ENCODE peak calls at places on chromosomes 11 and 22, in four cellular contexts. U is Calu3; R is stimulated activated CD4-positive, alpha-beta T cell treated with anti-CD3 and anti-CD28 coated beads, TNF-alpha, amount 100 ng/mL, for 1 hour; T is EL. E is an unnamed sample.

GRCh38 chr22:19843107-19843856 is 11.4 kb downstream of the GNB1L start:
- DNase-seq in U (no peak), R (no peak), T (no peak), E (no peak)

GRCh38 chr11:15716550-15716949 is 601.8 kb downstream of the INSC start:
- DNase-seq in U (no peak), R (no peak), T (peak), E (peak)

GRCh38 chr11:1138053-1138452 is 19.7 kb upstream of the MUC5AC start:
- DNase-seq in U (no peak), R (no peak), T (peak), E (peak)

GRCh38 chr11:77813256-77813655 is 7.3 kb downstream of the RSF1 start:
- DNase-seq in U (no peak), R (no peak), T (peak), E (peak)

GRCh38 chr11:76745561-76746207 is 37.5 kb upstream of the TSKU start:
- DNase-seq in U (no peak), R (no peak), T (no peak), E (no peak)

GRCh38 chr11:96337541-96338530 is 5.2 kb downstream of the MAML2 start:
- DNase-seq in U (no peak), R (no peak), T (no peak), E (peak)

GRCh38 chr22:48753381-48753730 is 1074.3 kb downstream of the BRD1 start:
- DNase-seq in U (no peak), R (no peak), T (no peak), E (no peak)

GRCh38 chr11:15747671-15748070 is 608.7 kb downstream of the SOX6 start:
- DNase-seq in U (no peak), R (no peak), T (peak), E (no peak)

GRCh38 chr11:818396-819128 is at the start of gene PNPLA2:
- DNase-seq in U (peak), R (no peak), T (peak), E (no peak)

GRCh38 chr11:37110383-37110782 is 512.3 kb upstream of the RAG2 start:
- DNase-seq in U (no peak), R (no peak), T (no peak), E (no peak)

GRCh38 chr11:75441804-75442132 is 8.8 kb upstream of the KLHL35 start:
- DNase-seq in U (no peak), R (no peak), T (no peak), E (no peak)

GRCh38 chr11:119400860-119401259 is 19.4 kb upstream of the USP2 start:
- DNase-seq in U (no peak), R (no peak), T (no peak), E (no peak)

GRCh38 chr11:1868636-1869291 is 15.9 kb downstream of the LSP1 start:
- DNase-seq in U (no peak), R (no peak), T (no peak), E (no peak)

GRCh38 chr11:44716256-44716655 is 10.5 kb upstream of the TSPAN18 start:
- DNase-seq in U (no peak), R (no peak), T (no peak), E (no peak)

GRCh38 chr11:13692172-13692571 is 23.7 kb downstream of the FAR1 start:
- DNase-seq in U (no peak), R (no peak), T (no peak), E (no peak)

GRCh38 chr11:111882202-111882601 is 2.9 kb downstream of the CFAP68 start:
- DNase-seq in U (no peak), R (no peak), T (no peak), E (no peak)

GRCh38 chr22:37553725-37554124 is 6.6 kb upstream of the CDC42EP1 start:
- DNase-seq in U (no peak), R (no peak), T (no peak), E (no peak)